ENCODE peak calls at places on chromosomes 16 and 17, in five cellular contexts. One of them, this sample, is unnamed.
A peak's percentile ranks its signal among the peaks of the same experiment; 100 is the strongest.

GRCh38 chr16:3021449-3022207 is 1.5 kb downstream of the TNFRSF12A start:
- DNase-seq in fibroblast of gingiva: peak; percentile 86
- DNase-seq in HT1080: peak; percentile 96
- DNase-seq in ELF-1: peak; percentile 96
- DNase-seq in CD8-positive, alpha-beta memory T cell: peak; percentile 63
- DNase-seq in this sample: peak; percentile 89

GRCh38 chr16:24273511-24273910 is 17.4 kb downstream of the CACNG3 start:
- DNase-seq in fibroblast of gingiva: no peak
- DNase-seq in HT1080: peak; percentile 28
- DNase-seq in ELF-1: no peak
- DNase-seq in CD8-positive, alpha-beta memory T cell: no peak
- DNase-seq in this sample: no peak

GRCh38 chr16:67551091-67551490 is 11.2 kb upstream of the CTCF start:
- DNase-seq in fibroblast of gingiva: no peak
- DNase-seq in HT1080: no peak
- DNase-seq in ELF-1: no peak
- DNase-seq in CD8-positive, alpha-beta memory T cell: no peak
- DNase-seq in this sample: peak; percentile 11

GRCh38 chr17:28950752-28951427 is 428 bp downstream of the PHF12 start:
- DNase-seq in fibroblast of gingiva: no peak
- DNase-seq in HT1080: no peak
- DNase-seq in ELF-1: no peak
- DNase-seq in CD8-positive, alpha-beta memory T cell: no peak
- DNase-seq in this sample: no peak

GRCh38 chr16:72736074-72736473 is 311.9 kb downstream of the ZFHX3 start:
- DNase-seq in fibroblast of gingiva: no peak
- DNase-seq in HT1080: no peak
- DNase-seq in ELF-1: no peak
- DNase-seq in CD8-positive, alpha-beta memory T cell: no peak
- DNase-seq in this sample: no peak

GRCh38 chr17:77778636-77779524 is 179.6 kb upstream of the TNRC6C start:
- DNase-seq in fibroblast of gingiva: peak; percentile 72
- DNase-seq in HT1080: no peak
- DNase-seq in ELF-1: no peak
- DNase-seq in CD8-positive, alpha-beta memory T cell: no peak
- DNase-seq in this sample: peak; percentile 82

GRCh38 chr17:82329683-82330321 is 3.8 kb downstream of the SECTM1 start:
- DNase-seq in fibroblast of gingiva: no peak
- DNase-seq in HT1080: no peak
- DNase-seq in ELF-1: no peak
- DNase-seq in CD8-positive, alpha-beta memory T cell: no peak
- DNase-seq in this sample: no peak

GRCh38 chr17:8142158-8142886 is 9.9 kb downstream of the PER1 start:
- DNase-seq in fibroblast of gingiva: no peak
- DNase-seq in HT1080: no peak
- DNase-seq in ELF-1: no peak
- DNase-seq in CD8-positive, alpha-beta memory T cell: peak; percentile 5
- DNase-seq in this sample: no peak

GRCh38 chr16:75462804-75463203 is 1.7 kb downstream of the TMEM170A start:
- DNase-seq in fibroblast of gingiva: no peak
- DNase-seq in HT1080: no peak
- DNase-seq in ELF-1: no peak
- DNase-seq in CD8-positive, alpha-beta memory T cell: peak; percentile 50
- DNase-seq in this sample: no peak

GRCh38 chr17:65564793-65565192 is 3.3 kb upstream of the AXIN2 start:
- DNase-seq in fibroblast of gingiva: no peak
- DNase-seq in HT1080: no peak
- DNase-seq in ELF-1: no peak
- DNase-seq in CD8-positive, alpha-beta memory T cell: no peak
- DNase-seq in this sample: peak; percentile 46

GRCh38 chr16:87584271-87584670 is 18.0 kb upstream of the JPH3 start:
- DNase-seq in fibroblast of gingiva: no peak
- DNase-seq in HT1080: no peak
- DNase-seq in ELF-1: no peak
- DNase-seq in CD8-positive, alpha-beta memory T cell: no peak
- DNase-seq in this sample: no peak

GRCh38 chr17:58956997-58957724 is 149.5 kb downstream of the TRIM37 start:
- DNase-seq in fibroblast of gingiva: peak; percentile 40
- DNase-seq in HT1080: peak; percentile 52
- DNase-seq in ELF-1: no peak
- DNase-seq in CD8-positive, alpha-beta memory T cell: no peak
- DNase-seq in this sample: no peak

GRCh38 chr17:59365383-59365981 is 34.0 kb downstream of the YPEL2 start:
- DNase-seq in fibroblast of gingiva: no peak
- DNase-seq in HT1080: no peak
- DNase-seq in ELF-1: peak; percentile 71
- DNase-seq in CD8-positive, alpha-beta memory T cell: peak; percentile 21
- DNase-seq in this sample: no peak

GRCh38 chr16:63789603-63790002 is 1332.3 kb downstream of the CDH11 start:
- DNase-seq in fibroblast of gingiva: no peak
- DNase-seq in HT1080: peak; percentile 19
- DNase-seq in ELF-1: peak; percentile 14
- DNase-seq in CD8-positive, alpha-beta memory T cell: no peak
- DNase-seq in this sample: no peak

GRCh38 chr16:81291117-81291516 is 23.6 kb upstream of the GAN start:
- DNase-seq in fibroblast of gingiva: no peak
- DNase-seq in HT1080: no peak
- DNase-seq in ELF-1: no peak
- DNase-seq in CD8-positive, alpha-beta memory T cell: no peak
- DNase-seq in this sample: no peak

GRCh38 chr17:10328971-10329923 is 43.6 kb downstream of the MYH13 start:
- DNase-seq in fibroblast of gingiva: no peak
- DNase-seq in HT1080: no peak
- DNase-seq in ELF-1: no peak
- DNase-seq in CD8-positive, alpha-beta memory T cell: no peak
- DNase-seq in this sample: no peak

GRCh38 chr16:79053577-79053976 is 547.0 kb downstream of the MAF start:
- DNase-seq in fibroblast of gingiva: no peak
- DNase-seq in HT1080: no peak
- DNase-seq in ELF-1: no peak
- DNase-seq in CD8-positive, alpha-beta memory T cell: no peak
- DNase-seq in this sample: no peak

GRCh38 chr17:18381158-18381952 is 3.8 kb downstream of the EVPLL start:
- DNase-seq in fibroblast of gingiva: no peak
- DNase-seq in HT1080: no peak
- DNase-seq in ELF-1: no peak
- DNase-seq in CD8-positive, alpha-beta memory T cell: no peak
- DNase-seq in this sample: no peak

GRCh38 chr16:22322021-22322471 is 24.8 kb downstream of the POLR3E start:
- DNase-seq in fibroblast of gingiva: no peak
- DNase-seq in HT1080: no peak
- DNase-seq in ELF-1: no peak
- DNase-seq in CD8-positive, alpha-beta memory T cell: no peak
- DNase-seq in this sample: no peak

GRCh38 chr16:57911711-57912110 is 59.2 kb downstream of the CNGB1 start:
- DNase-seq in fibroblast of gingiva: no peak
- DNase-seq in HT1080: no peak
- DNase-seq in ELF-1: peak; percentile 89
- DNase-seq in CD8-positive, alpha-beta memory T cell: no peak
- DNase-seq in this sample: no peak

GRCh38 chr16:68229431-68230175 is 6.3 kb downstream of the ESRP2 start:
- DNase-seq in fibroblast of gingiva: peak; percentile 79
- DNase-seq in HT1080: peak; percentile 55
- DNase-seq in ELF-1: peak; percentile 71
- DNase-seq in CD8-positive, alpha-beta memory T cell: peak; percentile 40
- DNase-seq in this sample: no peak

GRCh38 chr17:71085238-71086033 is 916.1 kb downstream of the KCNJ2 start:
- DNase-seq in fibroblast of gingiva: no peak
- DNase-seq in HT1080: no peak
- DNase-seq in ELF-1: peak; percentile 68
- DNase-seq in CD8-positive, alpha-beta memory T cell: no peak
- DNase-seq in this sample: no peak

GRCh38 chr17:67165201-67165600 is 79.8 kb downstream of the HELZ start:
- DNase-seq in fibroblast of gingiva: no peak
- DNase-seq in HT1080: no peak
- DNase-seq in ELF-1: no peak
- DNase-seq in CD8-positive, alpha-beta memory T cell: no peak
- DNase-seq in this sample: peak; percentile 51

GRCh38 chr17:37643829-37644228 is 583 bp upstream of the DDX52 start:
- DNase-seq in fibroblast of gingiva: no peak
- DNase-seq in HT1080: peak; percentile 3
- DNase-seq in ELF-1: peak; percentile 5
- DNase-seq in CD8-positive, alpha-beta memory T cell: no peak
- DNase-seq in this sample: no peak

GRCh38 chr16:72101195-72101594 is 7.5 kb downstream of the DHX38 start:
- DNase-seq in fibroblast of gingiva: no peak
- DNase-seq in HT1080: no peak
- DNase-seq in ELF-1: no peak
- DNase-seq in CD8-positive, alpha-beta memory T cell: no peak
- DNase-seq in this sample: no peak

GRCh38 chr17:59786536-59787319 is 79.3 kb downstream of the VMP1 start:
- DNase-seq in fibroblast of gingiva: peak; percentile 99
- DNase-seq in HT1080: peak; percentile 96
- DNase-seq in ELF-1: peak; percentile 89
- DNase-seq in CD8-positive, alpha-beta memory T cell: peak; percentile 82
- DNase-seq in this sample: peak; percentile 52

GRCh38 chr17:66715745-66716156 is 119.2 kb upstream of the CACNG5 start:
- DNase-seq in fibroblast of gingiva: peak; percentile 55
- DNase-seq in HT1080: peak; percentile 68
- DNase-seq in ELF-1: peak; percentile 79
- DNase-seq in CD8-positive, alpha-beta memory T cell: peak; percentile 12
- DNase-seq in this sample: no peak

GRCh38 chr17:8468988-8469387 is 33.3 kb downstream of the NDEL1 start:
- DNase-seq in fibroblast of gingiva: no peak
- DNase-seq in HT1080: no peak
- DNase-seq in ELF-1: no peak
- DNase-seq in CD8-positive, alpha-beta memory T cell: no peak
- DNase-seq in this sample: no peak

GRCh38 chr17:55770220-55770870 is 19.5 kb downstream of the PCTP start:
- DNase-seq in fibroblast of gingiva: peak; percentile 70
- DNase-seq in HT1080: peak; percentile 42
- DNase-seq in ELF-1: peak; percentile 5
- DNase-seq in CD8-positive, alpha-beta memory T cell: no peak
- DNase-seq in this sample: no peak

GRCh38 chr16:89971495-89972243 is 23.1 kb downstream of the DEF8 start:
- DNase-seq in fibroblast of gingiva: no peak
- DNase-seq in HT1080: no peak
- DNase-seq in ELF-1: no peak
- DNase-seq in CD8-positive, alpha-beta memory T cell: no peak
- DNase-seq in this sample: no peak

GRCh38 chr16:19609359-19609758 is 53.9 kb downstream of the VPS35L start:
- DNase-seq in fibroblast of gingiva: no peak
- DNase-seq in HT1080: no peak
- DNase-seq in ELF-1: no peak
- DNase-seq in CD8-positive, alpha-beta memory T cell: no peak
- DNase-seq in this sample: no peak

GRCh38 chr16:4414187-4414909 is 2.0 kb downstream of the CORO7 start:
- DNase-seq in fibroblast of gingiva: no peak
- DNase-seq in HT1080: no peak
- DNase-seq in ELF-1: no peak
- DNase-seq in CD8-positive, alpha-beta memory T cell: peak; percentile 91
- DNase-seq in this sample: no peak

GRCh38 chr16:89026121-89026612 is 49.2 kb upstream of the CBFA2T3 start:
- DNase-seq in fibroblast of gingiva: no peak
- DNase-seq in HT1080: peak; percentile 68
- DNase-seq in ELF-1: no peak
- DNase-seq in CD8-positive, alpha-beta memory T cell: peak; percentile 76
- DNase-seq in this sample: no peak

GRCh38 chr16:85164838-85165516 is 52.7 kb upstream of the CIBAR2 start:
- DNase-seq in fibroblast of gingiva: peak; percentile 42
- DNase-seq in HT1080: no peak
- DNase-seq in ELF-1: no peak
- DNase-seq in CD8-positive, alpha-beta memory T cell: no peak
- DNase-seq in this sample: no peak

GRCh38 chr17:2949469-2950044 is 113.8 kb downstream of the OR1D5 start:
- DNase-seq in fibroblast of gingiva: peak; percentile 77
- DNase-seq in HT1080: peak; percentile 83
- DNase-seq in ELF-1: no peak
- DNase-seq in CD8-positive, alpha-beta memory T cell: no peak
- DNase-seq in this sample: no peak

GRCh38 chr17:81552244-81553017 is at the start of gene FAAP100:
- DNase-seq in fibroblast of gingiva: peak; percentile 80
- DNase-seq in HT1080: peak; percentile 76
- DNase-seq in ELF-1: peak; percentile 89
- DNase-seq in CD8-positive, alpha-beta memory T cell: peak; percentile 84
- DNase-seq in this sample: peak; percentile 85

GRCh38 chr16:70018254-70018653 is 67.1 kb downstream of the CLEC18A start:
- DNase-seq in fibroblast of gingiva: peak; percentile 5
- DNase-seq in HT1080: peak; percentile 13
- DNase-seq in ELF-1: peak; percentile 41
- DNase-seq in CD8-positive, alpha-beta memory T cell: peak; percentile 57
- DNase-seq in this sample: no peak

This sample was measured in heart left ventricle.